ENCODE peak calls at places on chromosomes 2 and 18, in four cellular contexts. Q is GM12878, N is HepG2, T is K562. X is an unnamed sample.

GRCh38 chr2:46850742-46851141 is 64.9 kb downstream of the MCFD2 start:
- DNase-seq in N (no peak), Q (no peak), T (no peak), X (no peak)

GRCh38 chr2:237920673-237921072 is 46.1 kb upstream of the UBE2F start:
- DNase-seq in Q (no peak), N (no peak), T (no peak), X (no peak)

GRCh38 chr2:179712825-179713224 is 148.6 kb downstream of the ZNF385B start:
- DNase-seq in T (no peak), Q (no peak), N (no peak), X (no peak)

GRCh38 chr2:128169497-128169896 is 78.5 kb downstream of the UGGT1 start:
- DNase-seq in T (no peak), Q (no peak), N (peak), X (no peak)

GRCh38 chr2:102271844-102272243 is 39.5 kb upstream of the IL1RL1 start:
- DNase-seq in Q (no peak), N (no peak), T (no peak), X (no peak)

GRCh38 chr2:88683160-88684021 is 8.1 kb upstream of the RPIA start:
- DNase-seq in N (no peak), Q (no peak), T (peak), X (no peak)

GRCh38 chr2:142750858-142751257 is 126.6 kb upstream of the KYNU start:
- DNase-seq in T (no peak), N (peak), Q (no peak), X (no peak)

GRCh38 chr2:106115250-106115649 is 78.9 kb downstream of the UXS1 start:
- DNase-seq in N (peak), Q (no peak), T (peak), X (no peak)

GRCh38 chr2:223076573-223076972 is 24.6 kb downstream of the KCNE4 start:
- DNase-seq in Q (no peak), T (no peak), N (no peak), X (no peak)

GRCh38 chr2:221612171-221612570 is 40.1 kb upstream of the EPHA4 start:
- DNase-seq in N (no peak), Q (no peak), T (no peak), X (no peak)

GRCh38 chr2:98502556-98503335 is 58.1 kb downstream of the INPP4A start:
- DNase-seq in N (no peak), Q (no peak), T (no peak), X (no peak)

GRCh38 chr2:73886357-73886756 is 6.5 kb upstream of the ACTG2 start:
- DNase-seq in T (no peak), N (no peak), Q (no peak), X (no peak)

GRCh38 chr18:49668583-49669290 is 106.9 kb downstream of the LIPG start:
- DNase-seq in N (peak), T (no peak), Q (no peak), X (no peak)

GRCh38 chr18:49041677-49042570 is 91.2 kb upstream of the SMAD7 start:
- DNase-seq in N (peak), T (no peak), Q (no peak), X (no peak)

GRCh38 chr2:233079473-233079877 is 19.3 kb downstream of the INPP5D start:
- DNase-seq in Q (peak), T (no peak), N (no peak), X (no peak)

GRCh38 chr18:63135101-63135500 is 184.5 kb downstream of the BCL2 start:
- DNase-seq in N (no peak), T (no peak), Q (no peak), X (no peak)

GRCh38 chr2:9168851-9169250 is 37.8 kb upstream of the ASAP2 start:
- DNase-seq in Q (no peak), T (peak), N (no peak), X (no peak)

GRCh38 chr2:225670111-225670974 is 270.8 kb downstream of the NYAP2 start:
- DNase-seq in N (peak), T (no peak), Q (no peak), X (no peak)

GRCh38 chr2:159637988-159638501 is 21.7 kb upstream of the BAZ2B start:
- DNase-seq in N (no peak), T (no peak), Q (no peak), X (no peak)

GRCh38 chr18:1048048-1048447 is 143.4 kb downstream of the ADCYAP1 start:
- DNase-seq in T (no peak), N (no peak), Q (no peak), X (no peak)

GRCh38 chr18:35968278-35968880 is 4.1 kb upstream of the RMP24 start:
- DNase-seq in T (no peak), N (no peak), Q (no peak), X (no peak)

GRCh38 chr18:478679-479078 is 21.8 kb downstream of the COLEC12 start:
- DNase-seq in Q (no peak), T (no peak), N (no peak), X (no peak)

GRCh38 chr2:106159867-106160785 is 34.0 kb downstream of the UXS1 start:
- DNase-seq in N (no peak), T (no peak), Q (no peak), X (no peak)

GRCh38 chr2:118923371-118923770 is 18.6 kb upstream of the MARCO start:
- DNase-seq in N (peak), Q (no peak), T (no peak), X (no peak)

GRCh38 chr2:240557808-240558207 is at the start of gene ANKMY1:
- DNase-seq in N (no peak), T (no peak), Q (no peak), X (no peak)

GRCh38 chr18:48160622-48161021 is 230.2 kb upstream of the SMAD2 start:
- DNase-seq in T (no peak), N (no peak), Q (no peak), X (no peak)

GRCh38 chr2:7945080-7945479 is 736.8 kb upstream of the ID2 start:
- DNase-seq in T (no peak), Q (no peak), N (no peak), X (no peak)

GRCh38 chr2:213232649-213233437 is 51.4 kb upstream of the SPAG16 start:
- DNase-seq in T (no peak), Q (peak), N (no peak), X (no peak)

GRCh38 chr2:16507655-16508054 is 158.0 kb downstream of the CYRIA start:
- DNase-seq in T (no peak), N (no peak), Q (no peak), X (no peak)

GRCh38 chr2:107588181-107588580 is 238.5 kb upstream of the RGPD4 start:
- DNase-seq in Q (no peak), N (no peak), T (no peak), X (no peak)

GRCh38 chr2:199463708-199464613 is 6.2 kb upstream of the SATB2 start:
- DNase-seq in T (no peak), Q (no peak), N (no peak), X (no peak)

GRCh38 chr2:240646061-240646899 is 21.0 kb downstream of the GPR35 start:
- DNase-seq in Q (no peak), N (no peak), T (peak), X (peak)

GRCh38 chr18:60019463-60019840 is 119.7 kb downstream of the PMAIP1 start:
- DNase-seq in T (no peak), Q (no peak), N (no peak), X (no peak)

GRCh38 chr2:9599430-9599829 is 31.4 kb downstream of the YWHAQ start:
- DNase-seq in N (no peak), T (no peak), Q (no peak), X (no peak)

GRCh38 chr2:104852161-104852689 is 1.7 kb upstream of the POU3F3 start:
- DNase-seq in N (no peak), Q (no peak), T (no peak), X (peak)

DNA sequence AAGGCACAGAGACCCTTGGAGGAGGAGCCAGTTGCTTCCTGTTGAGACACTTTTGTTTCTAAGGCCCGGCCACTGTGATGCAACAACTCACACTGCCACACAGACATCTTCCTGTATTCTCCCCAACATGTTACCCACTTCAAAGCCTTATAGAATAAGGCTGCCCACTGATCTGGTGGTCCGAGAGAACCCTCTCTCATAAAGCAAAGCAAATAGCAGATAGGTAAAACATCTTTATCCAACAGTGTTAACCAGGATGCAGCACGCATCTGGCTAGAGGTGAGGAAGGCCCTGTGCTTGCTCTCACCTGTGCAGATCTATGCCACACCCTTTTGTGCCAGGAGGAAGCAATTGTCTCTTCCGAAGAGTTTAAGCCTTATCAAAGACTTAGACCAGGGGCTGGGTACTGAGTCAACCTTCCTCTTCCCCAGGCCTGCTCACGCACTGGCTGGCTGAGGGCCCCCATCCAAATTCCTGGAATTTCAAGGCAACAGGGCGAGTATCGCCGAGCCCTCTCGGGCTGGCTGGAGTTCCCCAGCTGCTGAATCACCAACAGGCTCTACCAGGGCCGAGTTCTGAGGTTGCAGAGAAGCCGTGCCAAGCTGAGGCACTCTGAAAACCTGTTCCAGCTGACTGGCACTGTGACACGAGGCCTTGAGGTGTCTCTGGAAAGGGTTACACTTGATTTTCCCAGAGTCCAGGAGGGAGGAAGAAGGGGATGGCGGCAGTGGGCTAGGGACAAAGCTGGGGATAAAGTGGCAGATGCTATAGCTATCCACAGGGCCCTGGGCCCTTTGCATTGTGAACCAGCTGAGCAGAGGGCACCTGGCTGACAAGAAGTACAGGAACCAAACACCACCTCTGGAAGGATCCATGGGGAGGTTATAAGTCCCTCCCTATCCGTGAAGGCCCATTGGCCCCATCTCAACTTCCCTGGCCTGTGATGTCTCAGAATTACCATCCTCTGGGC is 29.3 kb downstream of the TGFA start:
- DNase-seq in Q (no peak), N (peak), T (no peak), X (peak)
- TF ChIP-seq CHD2 in Q (no peak), N (no peak), T (no peak), X (no peak)

GRCh38 chr2:120576509-120577474 is 158.9 kb upstream of the GLI2 start:
- DNase-seq in T (no peak), Q (no peak), N (no peak), X (no peak)

GRCh38 chr2:120577896-120578295 is 157.8 kb upstream of the GLI2 start:
- DNase-seq in T (no peak), Q (no peak), N (no peak), X (no peak)

GRCh38 chr2:120578576-120579352 is 156.9 kb upstream of the GLI2 start:
- DNase-seq in N (no peak), T (no peak), Q (no peak), X (no peak)

GRCh38 chr2:120579916-120580685 is 155.6 kb upstream of the GLI2 start:
- DNase-seq in N (no peak), Q (no peak), T (no peak), X (no peak)

DNA sequence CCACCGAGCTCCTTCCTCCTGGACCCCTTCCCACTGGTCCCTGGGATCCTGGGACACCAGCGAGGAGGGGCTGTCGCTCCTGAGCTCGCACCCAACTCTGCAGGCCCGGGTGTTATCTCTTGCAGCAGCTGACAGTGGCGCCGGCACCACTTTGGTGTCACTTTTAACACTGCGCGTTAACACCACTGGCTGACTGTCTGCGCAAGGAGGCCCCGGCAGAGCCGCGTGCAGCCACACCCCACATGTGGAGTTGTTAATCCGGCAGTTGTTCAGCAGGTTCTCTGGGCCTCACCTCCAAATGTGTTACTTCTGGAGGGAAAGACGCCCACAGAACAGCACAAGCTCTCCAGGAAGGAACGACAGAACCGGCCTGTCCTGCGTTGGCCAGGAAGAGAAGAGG is 155.0 kb upstream of the GLI2 start:
- DNase-seq in N (no peak), T (no peak), Q (no peak), X (no peak)
- TF ChIP-seq SRF in N (no peak), T (no peak), Q (no peak), X (no peak)

DNA sequence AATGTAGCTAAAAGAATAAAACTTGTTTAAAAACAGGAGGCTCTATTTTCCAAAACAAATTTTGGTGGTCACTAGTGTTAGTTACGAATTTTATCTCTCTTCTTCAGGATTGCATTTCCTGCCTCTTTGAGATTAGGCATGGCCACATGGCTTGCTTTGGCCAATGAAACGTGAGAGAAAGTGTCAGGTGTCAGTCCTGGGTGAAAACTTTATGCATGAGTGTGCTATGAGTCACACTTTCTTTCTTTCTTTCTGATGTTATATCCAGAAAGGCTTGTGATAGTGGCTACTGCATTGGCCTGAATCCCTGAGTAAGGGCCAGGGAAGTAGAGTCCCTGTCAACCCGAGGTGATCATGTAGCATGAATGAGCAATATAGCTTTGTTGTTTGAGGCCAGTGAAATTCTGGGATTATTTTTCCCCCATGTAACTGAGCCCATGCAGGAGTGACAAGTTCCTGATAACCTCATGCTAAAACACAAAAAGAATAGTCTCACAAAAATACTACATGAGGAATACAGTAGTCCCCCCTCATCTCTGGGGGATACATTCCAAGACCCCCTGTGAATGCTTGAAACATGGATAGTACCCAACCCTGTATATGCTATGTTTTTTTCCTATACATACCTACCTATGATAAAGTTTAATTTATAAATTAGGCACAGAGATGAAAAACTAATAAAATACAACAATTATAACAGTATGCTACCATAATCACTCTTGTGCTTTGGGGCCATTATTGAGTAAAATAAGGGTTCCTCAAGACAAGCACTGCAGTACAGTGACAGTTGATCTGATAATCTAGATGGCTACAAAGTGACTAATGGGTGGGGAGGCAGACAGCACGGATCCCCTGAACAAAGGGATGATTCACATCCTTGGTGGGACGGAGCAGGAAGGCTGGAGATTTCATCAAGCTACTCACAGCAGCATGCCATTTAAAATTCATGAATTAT is 109.5 kb downstream of the CDC42EP3 start:
- DNase-seq in Q (no peak), N (peak), T (peak), X (no peak)
- TF ChIP-seq POLR2A in Q (no peak), N (no peak), T (peak), X (no peak)

GRCh38 chr2:110816404-110817365 is 84.3 kb downstream of the ACOXL start:
- DNase-seq in T (no peak), N (no peak), Q (no peak), X (no peak)

GRCh38 chr2:110815938-110816337 is 83.6 kb downstream of the ACOXL start:
- DNase-seq in Q (no peak), N (no peak), T (no peak), X (no peak)

GRCh38 chr2:110819711-110820110 is 87.3 kb downstream of the ACOXL start:
- DNase-seq in N (no peak), T (no peak), Q (no peak), X (no peak)

GRCh38 chr2:110820128-110820527 is 87.8 kb downstream of the ACOXL start:
- DNase-seq in T (no peak), N (no peak), Q (peak), X (no peak)

GRCh38 chr2:110818767-110819481 is 86.6 kb downstream of the ACOXL start:
- DNase-seq in T (no peak), N (no peak), Q (no peak), X (peak)
- TF ChIP-seq CHD2 in T (no peak), N (no peak), Q (no peak), X (no peak)